ENCODE peak calls at places on chromosomes 7 and 10, in four cellular contexts. C is HepG2, P is K562, I is GM12878. N is an unnamed sample.

GRCh38 chr7:46212425-46213153 is 291.5 kb upstream of the IGFBP3 start:
- DNase-seq in C (no peak), P (no peak), I (no peak), N (peak; percentile 20)

GRCh38 chr7:39979406-39980073 is 29.5 kb downstream of the CDK13 start:
- DNase-seq in C (no peak), P (no peak), I (no peak), N (no peak)

GRCh38 chr10:74234569-74234968 is 83.5 kb downstream of the ADK start:
- DNase-seq in C (no peak), P (no peak), I (no peak), N (no peak)

GRCh38 chr10:97321032-97321806 is 2.1 kb downstream of the FRAT1 start:
- DNase-seq in C (no peak), P (no peak), I (no peak), N (no peak)

GRCh38 chr7:134757938-134758337 is 21.5 kb upstream of the CALD1 start:
- DNase-seq in C (no peak), P (no peak), I (no peak), N (no peak)

GRCh38 chr10:120940299-120940900 is 89.2 kb downstream of the WDR11 start:
- DNase-seq in C (no peak), P (no peak), I (no peak), N (no peak)

GRCh38 chr7:116661741-116662329 is 10.2 kb upstream of the MET start:
- DNase-seq in C (no peak), P (no peak), I (no peak), N (no peak)

GRCh38 chr7:17371656-17372524 is 73.4 kb downstream of the AHR start:
- DNase-seq in C (peak; percentile 17), P (no peak), I (no peak), N (no peak)

GRCh38 chr10:6320320-6321010 is 117.7 kb downstream of the PFKFB3 start:
- DNase-seq in C (no peak), P (no peak), I (peak; percentile 45), N (no peak)

GRCh38 chr10:100983868-100984669 is 3.2 kb downstream of the MRPL43 start:
- DNase-seq in C (no peak), P (no peak), I (no peak), N (no peak)

GRCh38 chr10:68462536-68462935 is 9.2 kb downstream of the DNA2 start:
- DNase-seq in C (no peak), P (no peak), I (no peak), N (no peak)

GRCh38 chr7:92835851-92836488 is 403 bp downstream of the CDK6 start:
- DNase-seq in C (peak; percentile 7), P (peak; percentile 77), I (no peak), N (no peak)

GRCh38 chr7:113179313-113179712 is 61.0 kb upstream of the SMIM30 start:
- DNase-seq in C (no peak), P (no peak), I (no peak), N (no peak)

GRCh38 chr7:158296798-158297104 is 290.9 kb downstream of the PTPRN2 start:
- DNase-seq in C (no peak), P (no peak), I (no peak), N (no peak)

DNA sequence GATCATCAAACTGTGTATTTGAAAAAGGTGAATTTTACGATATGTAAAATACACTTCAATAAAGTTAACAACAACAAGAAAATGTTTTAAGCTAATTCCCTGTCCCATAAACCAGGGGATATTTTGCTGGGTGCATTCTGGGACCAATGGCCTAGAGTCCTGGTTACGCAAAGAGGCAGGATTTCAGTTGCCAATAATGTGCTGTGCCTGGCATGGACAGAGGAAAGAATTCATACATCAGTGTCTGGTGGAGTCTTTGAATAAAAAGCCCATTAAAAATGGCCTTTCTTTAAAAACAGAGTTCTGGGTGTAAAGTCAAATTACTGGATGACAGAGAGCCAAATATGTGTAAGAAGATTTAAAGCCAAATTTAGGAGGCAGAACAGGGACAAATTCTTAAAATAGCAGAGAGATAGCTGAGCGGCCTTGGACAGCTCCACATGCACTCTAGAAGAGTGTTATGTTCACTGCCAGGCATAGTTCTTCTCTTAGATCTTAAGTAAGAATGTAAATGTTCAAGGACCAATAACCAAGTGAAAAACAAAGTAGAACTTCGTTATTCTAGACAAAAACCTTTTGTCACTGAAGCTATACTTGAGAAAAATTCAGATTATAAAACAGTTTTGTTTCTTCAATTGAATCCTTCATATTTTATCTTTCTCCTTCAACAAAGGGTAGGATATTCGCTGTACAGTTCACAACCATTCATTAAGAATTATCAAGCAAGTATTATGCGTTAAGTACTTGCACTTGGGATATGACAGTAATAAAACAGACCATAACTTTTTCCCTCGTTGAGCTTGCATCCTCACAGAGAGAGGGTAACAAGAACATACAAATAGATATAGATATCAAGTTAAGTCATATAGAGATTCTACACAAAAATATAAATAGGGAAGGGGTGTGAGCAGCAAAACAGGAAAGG is 61.0 kb upstream of the MEOX2 start:
- DNase-seq in C (no peak), P (no peak), I (no peak), N (no peak)
- TF ChIP-seq CBX5 in C (no peak), P (no peak), I (no peak), N (no peak)

DNA sequence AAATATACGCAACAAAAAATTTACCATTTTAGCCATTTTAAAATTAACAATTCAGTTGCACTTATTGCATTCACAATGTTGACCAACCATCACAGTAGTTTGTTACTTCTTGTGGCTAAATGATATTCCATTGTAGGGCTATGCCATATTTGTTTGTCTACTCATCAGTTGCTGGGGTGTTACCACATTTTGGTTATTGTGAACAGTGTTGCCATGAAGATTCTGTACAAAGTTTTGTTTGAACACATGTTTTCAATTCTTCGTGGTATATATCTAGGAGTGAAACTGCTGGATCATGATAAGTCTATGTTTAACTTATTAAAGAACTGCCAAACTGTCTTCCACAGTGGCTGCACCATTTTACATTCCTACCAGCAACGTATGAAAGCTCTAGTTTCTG is 46.3 kb upstream of the ZNF365 start:
- DNase-seq in C (no peak), P (no peak), I (no peak), N (no peak)
- TF ChIP-seq CBX5 in C (no peak), P (no peak), I (no peak), N (no peak)

GRCh38 chr10:117429644-117430043 is 54.4 kb upstream of the PDZD8 start:
- DNase-seq in C (no peak), P (no peak), I (no peak), N (no peak)
- TF ChIP-seq CBX5 in C (no peak), P (no peak), I (no peak), N (no peak)

GRCh38 chr10:94496646-94497045 is 48.9 kb upstream of the HELLS start:
- DNase-seq in C (peak; percentile 58), P (no peak), I (no peak), N (no peak)

GRCh38 chr10:94493463-94493862 is 52.1 kb upstream of the HELLS start:
- DNase-seq in C (no peak), P (no peak), I (no peak), N (no peak)

GRCh38 chr10:94500063-94500462 is 45.5 kb upstream of the HELLS start:
- DNase-seq in C (peak; percentile 10), P (no peak), I (no peak), N (no peak)

GRCh38 chr10:94490789-94491039 is 54.9 kb upstream of the HELLS start:
- DNase-seq in C (no peak), P (no peak), I (no peak), N (no peak)

GRCh38 chr10:94496010-94496409 is 49.6 kb upstream of the HELLS start:
- DNase-seq in C (no peak), P (no peak), I (peak; percentile 26), N (no peak)
- TF ChIP-seq CBX5 in C (no peak), P (no peak), I (no peak), N (no peak)

DNA sequence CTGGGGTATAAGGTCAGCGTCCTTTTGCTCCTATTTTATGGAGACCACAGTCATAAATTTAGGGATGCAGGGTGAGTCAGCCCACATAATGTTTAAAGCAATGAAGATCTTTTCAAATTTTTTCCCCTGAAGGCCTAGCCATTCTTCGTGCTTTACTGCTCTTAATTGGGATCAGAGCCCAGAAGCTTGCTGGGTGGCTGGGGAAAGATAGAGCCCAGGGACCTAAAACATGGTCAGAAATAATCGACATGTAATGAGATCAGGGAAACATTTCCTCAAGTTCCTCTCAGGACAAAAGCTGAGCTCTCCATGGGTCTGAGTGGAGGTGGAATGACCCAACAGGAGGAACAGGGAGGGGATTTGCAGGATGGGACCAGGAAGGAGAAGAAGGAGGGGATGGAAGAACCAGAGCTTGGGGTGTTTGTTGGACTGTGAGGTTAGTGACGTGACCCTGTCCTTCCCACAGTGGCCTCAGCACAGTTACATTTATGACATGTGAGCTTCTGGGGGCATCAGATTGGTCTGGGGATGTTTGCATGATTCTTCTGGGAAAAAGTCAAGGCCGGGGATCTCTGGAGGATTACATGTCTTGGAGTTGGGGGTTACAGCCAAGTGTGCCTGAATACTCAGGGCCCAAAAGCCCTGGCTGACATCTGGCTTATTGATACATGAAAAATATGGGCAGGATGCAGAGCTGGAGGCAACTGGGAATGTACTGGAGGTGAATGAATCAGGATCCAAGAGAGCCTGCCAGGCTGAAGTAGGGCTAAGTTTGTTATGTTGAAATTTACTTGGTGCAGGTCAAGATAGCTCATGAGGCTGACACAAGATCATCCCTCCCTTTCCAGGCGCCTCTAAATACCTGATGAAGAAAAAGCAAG is 477.9 kb downstream of the RPS24 start:
- DNase-seq in C (no peak), P (no peak), I (no peak), N (no peak)
- TF ChIP-seq CBX5 in C (no peak), P (no peak), I (no peak), N (no peak)

DNA sequence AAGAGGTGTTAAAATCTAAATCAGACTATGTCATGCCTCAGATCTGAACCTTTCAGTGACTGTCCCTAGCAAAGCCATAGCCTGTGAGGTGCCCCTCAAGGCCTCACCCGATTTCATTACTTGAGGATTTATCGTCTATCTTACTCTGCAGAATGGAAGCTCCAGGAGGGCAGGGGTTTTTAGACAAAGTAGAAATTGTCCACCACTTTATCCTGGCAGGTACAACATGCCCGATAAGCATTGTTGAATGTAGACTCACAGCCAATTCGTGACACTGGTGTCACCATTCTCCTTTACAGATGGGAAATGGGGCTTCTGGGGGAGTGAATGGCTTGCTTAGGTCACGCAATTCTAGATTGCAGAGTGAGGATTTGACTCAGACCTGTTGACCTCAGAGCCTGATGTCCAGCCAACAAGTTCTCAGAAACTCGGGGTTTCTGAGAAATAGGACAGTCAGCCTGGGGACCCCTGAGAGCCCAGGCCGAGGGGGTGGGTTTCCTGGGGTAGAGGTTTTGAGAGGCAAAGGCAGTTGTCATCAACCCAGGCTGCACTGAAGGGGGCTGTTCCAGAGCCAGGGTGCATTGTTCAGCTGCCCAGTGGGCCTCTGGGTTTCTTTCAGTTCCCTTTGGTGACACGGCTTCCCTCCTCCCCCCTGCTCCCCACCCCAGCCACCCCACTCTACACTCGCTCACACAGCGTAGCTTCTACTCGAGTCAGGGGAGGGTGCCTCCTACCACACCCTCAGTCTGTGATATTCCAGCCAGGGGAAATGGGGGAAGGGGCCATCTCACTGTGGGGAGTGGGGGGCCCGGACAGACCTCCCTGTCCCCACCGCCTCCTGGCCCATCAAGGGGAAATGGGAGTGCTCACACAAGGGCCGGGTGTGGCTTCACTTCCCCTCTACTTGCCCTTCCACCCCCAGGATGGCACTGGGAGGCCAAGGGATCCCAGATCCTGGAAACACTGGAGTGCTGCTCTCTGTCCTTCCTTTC is 3.1 kb upstream of the IRF5 start:
- DNase-seq in C (no peak), P (no peak), I (peak; percentile 66), N (no peak)
- TF ChIP-seq CBX5 in C (no peak), P (no peak), I (no peak), N (no peak)

GRCh38 chr10:26472440-26472778 is 34.3 kb downstream of the APBB1IP start:
- DNase-seq in C (no peak), P (no peak), I (no peak), N (no peak)

GRCh38 chr10:26467639-26468038 is 29.5 kb downstream of the APBB1IP start:
- DNase-seq in C (no peak), P (no peak), I (no peak), N (no peak)

GRCh38 chr10:26464632-26465280 is 26.6 kb downstream of the APBB1IP start:
- DNase-seq in C (no peak), P (no peak), I (no peak), N (no peak)

GRCh38 chr10:26468691-26469090 is 30.6 kb downstream of the APBB1IP start:
- DNase-seq in C (no peak), P (no peak), I (no peak), N (no peak)

GRCh38 chr10:26468291-26468690 is 30.1 kb downstream of the APBB1IP start:
- DNase-seq in C (peak; percentile 41), P (no peak), I (no peak), N (no peak)
- TF ChIP-seq CBX5 in C (no peak), P (no peak), I (no peak), N (no peak)